ENCODE peak calls at places on chromosomes 4 and X, in six cellular contexts. Z is bronchial epithelial cell, J is Calu3, V is cardiac fibroblast, H is neural crest cell, E is NCI-H2171 treated with DMSO at 0.1 percent for 48 hours. R is an unnamed sample.

GRCh38 chr4:76752911-76753494 is 144.9 kb downstream of the SOWAHB start:
- DNase-seq in Z (peak), J (no peak), V (peak), H (no peak), E (no peak), R (peak)

GRCh38 chr4:183563874-183564273 is 59.0 kb downstream of the ING2 start:
- DNase-seq in Z (peak), J (peak), V (peak), H (no peak), E (no peak), R (peak)

GRCh38 chrX:125778256-125778655 is 387.8 kb downstream of the DCAF12L2 start:
- DNase-seq in Z (peak), J (no peak), V (no peak), H (no peak), E (no peak), R (no peak)

GRCh38 chr4:25118096-25118495 is 42.2 kb downstream of the SEPSECS start:
- DNase-seq in Z (no peak), J (no peak), V (no peak), H (no peak), E (no peak), R (no peak)

GRCh38 chr4:186566068-186566467 is 10.7 kb upstream of the MTNR1A start:
- DNase-seq in Z (peak), J (no peak), V (no peak), H (no peak), E (no peak), R (no peak)

GRCh38 chr4:141636077-141636770 is at the start of gene IL15:
- DNase-seq in Z (peak), J (peak), V (peak), H (peak), E (no peak), R (peak)

GRCh38 chr4:68373513-68373912 is 23.6 kb upstream of the YTHDC1 start:
- DNase-seq in Z (peak), J (no peak), V (peak), H (peak), E (no peak), R (no peak)

GRCh38 chrX:41823402-41823801 is 99.4 kb downstream of the GPR82 start:
- DNase-seq in Z (no peak), J (peak), V (peak), H (no peak), E (no peak), R (no peak)

GRCh38 chr4:40915318-40916217 is 165.8 kb downstream of the NSUN7 start:
- DNase-seq in Z (no peak), J (no peak), V (no peak), H (no peak), E (no peak), R (no peak)

GRCh38 chr4:177546745-177547144 is 104.5 kb upstream of the AGA start:
- DNase-seq in Z (peak), J (no peak), V (peak), H (no peak), E (no peak), R (no peak)

GRCh38 chrX:133928365-133928764 is 57.0 kb downstream of the GPC3 start:
- DNase-seq in Z (no peak), J (no peak), V (no peak), H (no peak), E (no peak), R (no peak)

GRCh38 chrX:134898450-134898849 is 92.3 kb upstream of the SMIM10 start:
- DNase-seq in Z (no peak), J (no peak), V (peak), H (no peak), E (peak), R (no peak)

GRCh38 chr4:20376070-20376469 is 124.4 kb downstream of the SLIT2 start:
- DNase-seq in Z (no peak), J (no peak), V (no peak), H (no peak), E (no peak), R (no peak)

GRCh38 chrX:48683411-48683982 is at the start of gene WAS:
- DNase-seq in Z (no peak), J (no peak), V (no peak), H (no peak), E (no peak), R (no peak)

GRCh38 chr4:128006592-128006991 is 41.4 kb downstream of the ABHD18 start:
- DNase-seq in Z (peak), J (no peak), V (peak), H (no peak), E (no peak), R (peak)

GRCh38 chrX:34656467-34656841 is 631 bp downstream of the TMEM47 start:
- DNase-seq in Z (no peak), J (peak), V (no peak), H (peak), E (no peak), R (no peak)

GRCh38 chr4:105061136-105061696 is 85.5 kb upstream of the TET2 start:
- DNase-seq in Z (peak), J (peak), V (peak), H (no peak), E (no peak), R (peak)

GRCh38 chr4:112736718-112737135 is 99.8 kb downstream of the LARP7 start:
- DNase-seq in Z (no peak), J (no peak), V (no peak), H (no peak), E (no peak), R (no peak)

GRCh38 chr4:54498661-54499111 is 159.1 kb upstream of the KIT start:
- DNase-seq in Z (peak), J (peak), V (peak), H (no peak), E (no peak), R (peak)

GRCh38 chr4:38902695-38903094 is 35.1 kb downstream of the FAM114A1 start:
- DNase-seq in Z (peak), J (no peak), V (peak), H (no peak), E (peak), R (no peak)

GRCh38 chr4:135476272-135476671 is 1274.7 kb upstream of the PABPC4L start:
- DNase-seq in Z (no peak), J (no peak), V (no peak), H (no peak), E (no peak), R (no peak)

GRCh38 chr4:89836031-89836777 is 757 bp downstream of the SNCA start:
- DNase-seq in Z (no peak), J (peak), V (no peak), H (peak), E (peak), R (no peak)

GRCh38 chr4:24816797-24817196 is 21.4 kb downstream of the SOD3 start:
- DNase-seq in Z (no peak), J (no peak), V (no peak), H (peak), E (no peak), R (no peak)

GRCh38 chr4:168842186-168842585 is 167.9 kb downstream of the CBR4 start:
- DNase-seq in Z (no peak), J (no peak), V (no peak), H (no peak), E (no peak), R (no peak)

R was measured in epithelial cell of prostate.